ENCODE peak calls at places on chromosomes 11 and 22, in ten cellular contexts. S is fibroblast of mammary gland, Q is choroid plexus epithelial cell, Z is ovary, N is HFF-Myc, G is AG10803, A is mucosa of descending colon, M is HL-60, O is astrocyte of the spinal cord, U is endothelial cell of umbilical vein. V is an unnamed sample.

GRCh38 chr11:46413755-46414465 is 22.3 kb upstream of the CHRM4 start:
- DNase-seq in Q (no peak), Z (no peak), S (no peak), N (no peak), M (no peak), A (no peak), G (no peak), O (no peak), U (no peak), V (peak; percentile 42)

GRCh38 chr11:93662177-93662575 is 694 bp downstream of the CEP295 start:
- DNase-seq in G (no peak), Z (no peak), A (no peak), S (no peak), N (no peak), U (no peak), M (no peak), O (no peak), Q (no peak), V (no peak)

GRCh38 chr11:47172740-47173139 is 3.9 kb downstream of the ARFGAP2 start:
- DNase-seq in S (no peak), Q (no peak), M (no peak), U (no peak), A (no peak), Z (peak; percentile 11), N (no peak), O (no peak), G (no peak), V (no peak)

GRCh38 chr11:124716596-124716995 is 23.1 kb upstream of the NRGN start:
- DNase-seq in Z (no peak), U (peak; percentile 9), G (peak; percentile 38), S (no peak), Q (no peak), A (no peak), N (no peak), O (peak; percentile 20), M (no peak), V (peak; percentile 56)

GRCh38 chr11:69241075-69241740 is 52.7 kb upstream of the MYEOV start:
- DNase-seq in Q (no peak), G (no peak), O (no peak), A (no peak), M (no peak), U (no peak), S (no peak), Z (no peak), N (no peak), V (no peak)

GRCh38 chr22:19666663-19667593 is 47.4 kb upstream of the SEPTIN5 start:
- DNase-seq in U (peak; percentile 92), S (peak; percentile 15), Z (no peak), M (no peak), Q (peak; percentile 77), A (no peak), O (peak; percentile 79), N (no peak), G (peak; percentile 62), V (no peak)

GRCh38 chr22:37213218-37213855 is 1.1 kb upstream of the SSTR3 start:
- DNase-seq in O (no peak), S (no peak), A (no peak), U (no peak), Z (no peak), G (no peak), M (no peak), N (no peak), Q (no peak), V (no peak)

GRCh38 chr11:130817608-130817944 is 98.7 kb downstream of the SNX19 start:
- DNase-seq in G (peak; percentile 93), Q (peak; percentile 90), S (peak; percentile 84), N (no peak), O (peak; percentile 72), M (peak; percentile 0), A (no peak), Z (no peak), U (no peak), V (peak; percentile 45)

DNA sequence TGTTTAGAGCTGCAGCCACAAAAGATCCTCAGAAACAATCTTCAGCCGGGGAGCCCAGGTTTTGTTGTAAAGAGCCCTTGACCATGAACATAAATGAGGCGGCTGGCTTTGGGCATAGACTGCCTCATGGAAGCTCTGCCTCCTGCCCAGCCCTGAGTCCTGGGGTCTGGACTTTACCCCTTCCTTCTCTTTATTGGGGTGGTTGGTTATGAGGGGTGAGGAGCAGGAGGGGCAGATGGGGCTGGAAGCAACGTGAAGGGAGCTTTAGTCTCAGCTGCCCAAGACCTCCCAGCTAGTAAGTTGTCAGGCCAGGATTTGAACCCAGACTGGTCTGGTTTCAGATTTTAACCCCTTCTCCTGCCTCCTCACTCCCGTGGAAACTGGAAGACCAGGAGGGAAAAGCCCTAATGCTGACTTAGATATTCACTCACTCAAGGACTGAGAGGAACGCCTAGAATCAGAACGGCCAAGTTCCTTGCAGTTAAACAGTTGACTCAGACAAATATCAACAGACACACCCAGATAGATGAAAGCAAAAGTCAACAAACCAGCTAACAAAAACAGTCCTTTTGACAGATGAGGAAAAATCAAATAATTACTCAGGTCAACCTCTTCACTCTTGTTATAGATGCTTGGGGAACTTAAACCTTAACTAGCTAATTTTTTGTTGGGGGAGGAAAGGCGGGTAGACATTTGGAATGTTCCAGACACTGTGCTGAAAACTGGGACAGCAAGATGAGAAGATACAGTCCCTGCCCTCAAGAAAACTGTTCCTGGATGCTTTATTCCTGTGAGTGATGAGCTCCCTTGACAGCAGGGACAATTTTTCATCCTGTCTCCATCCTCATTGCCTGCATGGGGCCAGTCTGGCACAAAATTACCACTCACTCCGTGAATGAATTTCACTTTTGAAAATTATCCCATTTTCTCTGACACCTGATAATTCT is 20.7 kb upstream of the ARRB1 start:
- DNase-seq in U (no peak), Z (no peak), A (no peak), M (no peak), N (no peak), S (peak; percentile 68), Q (no peak), O (no peak), G (no peak), V (peak; percentile 86)
- H3K4me3 ChIP-seq in U (no peak overlapping the region), Z (no peak overlapping the region), A (no peak overlapping the region), M (no peak overlapping the region), N (no peak overlapping the region), S (no peak overlapping the region), Q (no peak overlapping the region), O (no peak overlapping the region), G (no peak overlapping the region), V (no peak overlapping the region)

GRCh38 chr11:129423426-129423825 is 47.8 kb downstream of the BARX2 start:
- DNase-seq in M (no peak), A (no peak), N (no peak), U (no peak), S (no peak), G (no peak), Q (no peak), Z (no peak), O (no peak), V (no peak)

GRCh38 chr11:129428027-129428426 is 52.4 kb downstream of the BARX2 start:
- DNase-seq in O (no peak), G (no peak), N (no peak), S (no peak), M (no peak), Z (no peak), Q (no peak), U (no peak), A (no peak), V (no peak)

GRCh38 chr11:129426776-129427175 is 51.1 kb downstream of the BARX2 start:
- DNase-seq in S (no peak), Z (no peak), G (no peak), A (no peak), O (no peak), M (no peak), U (no peak), Q (no peak), N (no peak), V (no peak)

GRCh38 chr11:129427376-129427775 is 51.7 kb downstream of the BARX2 start:
- DNase-seq in Q (no peak), A (no peak), O (no peak), S (no peak), G (no peak), N (no peak), Z (no peak), M (no peak), U (no peak), V (no peak)

GRCh38 chr11:129425214-129425613 is 49.6 kb downstream of the BARX2 start:
- DNase-seq in O (no peak), Q (no peak), A (no peak), Z (no peak), U (no peak), S (no peak), M (no peak), N (no peak), G (no peak), V (no peak)
- TF ChIP-seq CTCF in O (no peak), Q (no peak), A (no peak), Z (no peak), U (no peak), S (no peak), M (no peak), N (no peak), G (no peak), V (no peak)

DNA sequence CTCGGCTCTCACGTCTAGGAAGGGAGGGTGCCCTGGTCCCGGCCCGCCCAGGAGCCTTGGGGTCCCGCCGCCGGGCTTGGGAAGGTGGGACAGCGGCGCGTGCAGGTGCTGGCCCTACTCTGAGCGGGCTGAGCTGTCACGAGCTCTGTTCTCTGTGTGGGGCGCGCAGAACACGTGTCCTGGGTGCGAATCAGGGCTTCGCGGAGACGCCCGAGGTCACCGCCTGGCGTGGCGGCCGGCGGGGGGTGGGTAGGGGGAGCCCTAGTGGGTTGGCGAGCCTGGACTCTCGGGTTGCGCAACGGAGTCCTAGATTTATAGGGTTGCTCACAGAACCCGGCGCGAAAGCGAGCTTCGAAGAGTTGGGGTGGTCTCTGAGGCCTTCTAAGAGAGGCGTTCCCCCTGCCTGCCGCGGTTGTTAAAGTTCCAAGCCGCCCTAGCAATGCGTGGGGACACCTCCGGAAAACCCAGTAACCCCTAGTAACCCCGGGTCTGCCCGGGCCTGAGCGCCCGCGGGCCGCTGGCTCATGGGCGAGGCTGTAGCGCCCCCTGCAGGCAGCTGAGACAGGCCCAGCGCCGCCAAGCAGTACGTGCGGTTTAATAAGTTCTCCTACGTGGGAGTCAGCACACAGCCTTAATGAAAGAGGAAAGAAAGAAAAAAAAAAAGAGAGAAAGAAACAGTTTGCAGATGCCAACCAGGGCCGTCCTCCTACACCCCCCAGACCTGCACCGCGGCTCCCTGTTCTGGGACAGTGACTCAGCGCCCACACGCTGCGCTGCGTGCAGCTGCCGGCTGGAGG is 2.7 kb downstream of the ADM start:
- DNase-seq in A (peak; percentile 90), Z (peak; percentile 91), M (peak; percentile 69), U (peak; percentile 96), N (no peak), O (peak; percentile 95), G (peak; percentile 91), S (peak; percentile 92), Q (peak; percentile 94), V (peak; percentile 94)
- H3K4me3 ChIP-seq in A (peak overlapping the region; percentile 37), Z (peak overlapping the region; percentile 70), M (peak overlapping the region; percentile 45), U (peak overlapping the region; percentile 93), N (peak overlapping the region; percentile 79), O (peak overlapping the region; percentile 76), G (peak overlapping the region; percentile 100), S (peak overlapping the region; percentile 98), Q (peak overlapping the region; percentile 98), V (peak overlapping the region; percentile 90)

DNA sequence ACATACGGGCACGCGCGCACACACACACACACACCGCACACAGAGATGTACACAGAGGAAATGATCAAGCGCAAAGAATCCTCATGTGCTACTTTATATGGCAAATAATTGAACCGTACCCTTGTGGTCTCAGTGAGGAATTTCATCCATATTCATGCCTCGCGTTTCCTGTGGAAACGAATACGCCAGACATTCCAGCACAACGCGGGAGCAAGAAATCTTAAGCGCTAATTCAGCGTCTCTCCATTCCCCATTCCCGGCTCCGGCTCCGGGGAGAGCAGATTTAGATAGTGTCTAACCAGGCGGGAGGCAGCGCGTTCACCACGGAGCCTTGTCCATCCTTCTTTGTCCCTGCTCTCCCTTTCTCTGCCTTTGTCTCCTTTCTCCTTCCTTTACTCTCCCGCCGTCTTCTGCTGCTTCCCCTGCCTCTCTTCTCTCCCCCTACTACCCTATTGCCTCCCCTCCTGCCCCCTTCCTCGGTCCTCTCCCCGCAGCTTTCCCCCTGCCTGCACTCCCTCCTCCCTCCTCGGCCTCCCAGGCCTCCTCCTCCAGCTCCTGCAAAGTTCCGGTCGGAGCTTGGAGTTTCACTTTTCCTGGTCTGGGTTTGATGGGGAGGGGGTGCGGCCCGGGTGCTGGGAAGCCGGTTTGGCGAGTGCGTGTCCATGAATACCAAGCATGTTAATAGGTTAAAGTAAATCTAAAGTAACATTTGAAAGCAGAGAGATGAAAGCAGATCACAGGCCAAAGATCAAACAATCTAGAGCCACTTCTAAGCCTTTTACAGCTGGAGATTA is 579.3 kb downstream of the BUD13 start:
- DNase-seq in U (peak; percentile 23), S (peak; percentile 10), Z (peak; percentile 21), G (peak; percentile 55), A (no peak), N (peak; percentile 3), Q (peak; percentile 50), O (peak; percentile 68), M (no peak), V (peak; percentile 30)
- TF ChIP-seq CTCF in U (no peak), S (peak; percentile 4), Z (no peak), G (peak; percentile 34), A (no peak), N (no peak), Q (peak; percentile 16), O (peak; percentile 33), M (no peak), V (no peak)